ENCODE peak calls at places on chromosome 22, in five cellular contexts. V, T, E, P and L are unnamed samples.

GRCh38 chr22:19962909-19963806 is 21.5 kb upstream of the TXNRD2 start:
- DNase-seq in V (peak; percentile 95), T (peak; percentile 95), E (no peak), P (peak; percentile 97), L (no peak)

GRCh38 chr22:20258584-20259335 is 9.4 kb downstream of the RTN4R start:
- DNase-seq in V (no peak), T (no peak), E (no peak), P (no peak), L (no peak)

GRCh38 chr22:27345681-27346080 is 455.9 kb downstream of the MN1 start:
- DNase-seq in V (no peak), T (no peak), E (no peak), P (no peak), L (no peak)

GRCh38 chr22:33518405-33518804 is 401.9 kb downstream of the LARGE1 start:
- DNase-seq in V (no peak), T (no peak), E (no peak), P (no peak), L (no peak)

GRCh38 chr22:31972180-31972579 is 27.8 kb downstream of the YWHAH start:
- DNase-seq in V (no peak), T (no peak), E (no peak), P (no peak), L (no peak)

GRCh38 chr22:50544746-50545253 is 899 bp upstream of the KLHDC7B start:
- DNase-seq in V (peak; percentile 66), T (no peak), E (no peak), P (peak; percentile 50), L (no peak)

GRCh38 chr22:37566903-37567798 is 6.9 kb downstream of the CDC42EP1 start:
- DNase-seq in V (peak; percentile 96), T (peak; percentile 94), E (peak; percentile 67), P (peak; percentile 94), L (no peak)

GRCh38 chr22:29092243-29092642 is 19.4 kb downstream of the KREMEN1 start:
- DNase-seq in V (peak; percentile 46), T (no peak), E (no peak), P (peak; percentile 25), L (no peak)

GRCh38 chr22:49551897-49552659 is 275.6 kb downstream of the BRD1 start:
- DNase-seq in V (no peak), T (peak; percentile 21), E (no peak), P (peak; percentile 4), L (no peak)

GRCh38 chr22:27851974-27852713 is 50.6 kb upstream of the MN1 start:
- DNase-seq in V (no peak), T (no peak), E (no peak), P (no peak), L (no peak)

GRCh38 chr22:27115816-27116256 is 458.4 kb downstream of the MIAT start:
- DNase-seq in V (peak; percentile 52), T (no peak), E (no peak), P (peak; percentile 61), L (no peak)

GRCh38 chr22:50729391-50730012 is 8.5 kb upstream of the ACR start:
- DNase-seq in V (no peak), T (no peak), E (peak; percentile 9), P (peak; percentile 10), L (no peak)

GRCh38 chr22:47445212-47445611 is 682.8 kb downstream of the TBC1D22A start:
- DNase-seq in V (no peak), T (no peak), E (no peak), P (no peak), L (no peak)

GRCh38 chr22:48070083-48070482 is 1307.6 kb downstream of the TBC1D22A start:
- DNase-seq in V (no peak), T (peak; percentile 22), E (no peak), P (no peak), L (no peak)

GRCh38 chr22:27307545-27308279 is 493.8 kb downstream of the MN1 start:
- DNase-seq in V (no peak), T (no peak), E (no peak), P (no peak), L (no peak)

GRCh38 chr22:49400136-49400865 is 427.4 kb downstream of the BRD1 start:
- DNase-seq in V (peak; percentile 10), T (peak; percentile 19), E (no peak), P (no peak), L (no peak)

GRCh38 chr22:33565580-33565995 is 354.7 kb downstream of the LARGE1 start:
- DNase-seq in V (no peak), T (no peak), E (no peak), P (no peak), L (no peak)

GRCh38 chr22:32760815-32761214 is 40.7 kb upstream of the TIMP3 start:
- DNase-seq in V (no peak), T (no peak), E (no peak), P (no peak), L (no peak)

GRCh38 chr22:46045459-46046298 is 68.7 kb upstream of the WNT7B start:
- DNase-seq in V (peak; percentile 58), T (peak; percentile 51), E (peak; percentile 15), P (peak; percentile 80), L (no peak)

GRCh38 chr22:22520020-22520656 is at the start of gene ZNF280A:
- DNase-seq in V (no peak), T (no peak), E (no peak), P (no peak), L (no peak)

GRCh38 chr22:33431300-33431699 is 373.1 kb upstream of the SYN3 start:
- DNase-seq in V (no peak), T (no peak), E (no peak), P (no peak), L (no peak)

GRCh38 chr22:45997077-45997774 is 20.3 kb upstream of the WNT7B start:
- DNase-seq in V (peak; percentile 63), T (peak; percentile 72), E (peak; percentile 77), P (peak; percentile 73), L (no peak)

GRCh38 chr22:27220349-27220748 is 563.0 kb downstream of the MIAT start:
- DNase-seq in V (no peak), T (no peak), E (no peak), P (no peak), L (no peak)

GRCh38 chr22:22882033-22882717 is 5.4 kb upstream of the IGLL5 start:
- DNase-seq in V (no peak), T (no peak), E (no peak), P (no peak), L (no peak)

GRCh38 chr22:37896181-37896592 is 9.9 kb upstream of the MICALL1 start:
- DNase-seq in V (peak; percentile 42), T (no peak), E (no peak), P (no peak), L (no peak)

GRCh38 chr22:48151641-48152040 is 1389.2 kb downstream of the TBC1D22A start:
- DNase-seq in V (no peak), T (no peak), E (no peak), P (no peak), L (no peak)

GRCh38 chr22:39527481-39527961 is 5.0 kb downstream of the RPS19BP1 start:
- DNase-seq in V (peak; percentile 59), T (peak; percentile 58), E (no peak), P (no peak), L (no peak)
- TF ChIP-seq POLR2A in V (no peak), T (no peak), E (no peak), P (no peak), L (no peak)

GRCh38 chr22:41561788-41562187 is 978 bp downstream of the CSDC2 start:
- DNase-seq in V (no peak), T (peak; percentile 20), E (no peak), P (peak; percentile 83), L (no peak)

GRCh38 chr22:41564563-41564962 is 3.8 kb downstream of the CSDC2 start:
- DNase-seq in V (no peak), T (peak; percentile 10), E (no peak), P (no peak), L (no peak)

GRCh38 chr22:41561335-41561734 is 525 bp downstream of the CSDC2 start:
- DNase-seq in V (no peak), T (peak; percentile 34), E (no peak), P (peak; percentile 43), L (no peak)

GRCh38 chr22:41563051-41563711 is 2.4 kb downstream of the CSDC2 start:
- DNase-seq in V (no peak), T (peak; percentile 22), E (no peak), P (peak; percentile 47), L (no peak)

DNA sequence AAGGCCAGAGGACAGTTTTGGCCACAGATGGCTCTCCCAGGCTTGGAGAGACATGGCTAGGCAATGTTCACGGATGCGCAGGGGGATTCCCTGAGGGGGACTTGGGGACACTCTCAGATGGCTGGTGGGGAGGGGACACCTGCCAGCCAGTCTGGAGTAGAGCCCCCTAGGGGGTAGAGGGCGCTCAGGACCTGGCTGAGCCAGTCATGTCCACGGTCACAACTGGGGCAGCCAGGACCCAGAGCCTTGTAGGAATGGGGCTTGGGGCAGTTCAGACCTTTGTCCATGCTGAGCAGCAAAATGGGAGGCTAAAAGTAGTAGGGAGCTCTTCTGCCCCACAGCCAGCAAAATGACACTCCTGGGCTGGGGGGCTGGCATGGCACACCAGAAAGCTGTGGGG is 1.7 kb downstream of the CSDC2 start:
- DNase-seq in V (no peak), T (peak; percentile 15), E (no peak), P (no peak), L (no peak)
- H3K27ac ChIP-seq in V (peak overlapping the region; percentile 74), T (no peak overlapping the region), E (peak overlapping the region; percentile 64), P (peak overlapping the region; percentile 81), L (peak overlapping the region; percentile 66)

DNA sequence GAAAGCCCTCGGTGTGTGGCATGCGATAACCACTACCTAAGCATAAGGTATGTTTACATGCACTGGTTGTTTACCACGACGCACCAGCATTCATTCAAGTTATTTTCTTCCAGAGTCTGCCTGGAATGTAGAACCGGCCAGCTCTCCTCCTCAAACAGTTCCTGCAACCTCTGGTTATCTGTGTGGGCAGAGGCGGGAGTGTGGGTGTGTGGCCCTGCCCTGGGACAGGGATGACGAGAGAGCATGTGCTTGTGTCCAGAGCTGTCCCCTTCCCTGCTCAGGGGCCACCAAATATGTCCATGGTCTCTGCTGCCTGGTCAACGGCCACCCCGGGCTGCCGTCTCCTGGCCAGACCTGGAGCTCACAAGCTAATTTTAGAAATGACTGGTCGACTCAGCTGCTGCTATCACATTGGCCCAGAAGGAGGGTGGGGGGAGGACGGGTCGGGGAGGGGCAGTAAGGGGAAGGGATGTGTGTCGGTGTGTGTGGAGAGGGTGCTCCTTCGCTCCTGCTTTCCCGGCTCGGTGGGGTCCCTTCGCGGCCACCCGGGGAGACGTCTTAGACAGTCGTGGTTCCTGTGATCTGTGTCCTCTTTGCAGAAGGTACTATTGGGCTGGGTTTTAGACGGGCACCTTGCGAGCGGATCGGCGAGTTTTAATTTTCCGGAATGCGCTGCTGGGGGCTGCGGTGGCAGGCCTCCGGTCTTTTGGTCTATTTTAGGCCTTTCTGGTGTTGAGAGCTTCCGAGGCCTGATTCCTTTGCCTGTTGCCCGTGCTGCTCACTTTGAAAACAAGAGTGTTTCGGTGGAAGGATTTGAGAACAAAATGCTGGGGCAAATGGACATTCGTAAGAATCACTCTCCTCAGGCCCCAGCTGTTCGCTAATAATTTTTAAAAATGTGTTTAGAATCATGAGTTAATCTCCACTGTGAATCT is at the start of gene MYO18B:
- DNase-seq in V (no peak), T (no peak), E (no peak), P (no peak), L (no peak)
- TF ChIP-seq POLR2A in V (no peak), T (no peak), E (no peak), P (no peak), L (no peak)

DNA sequence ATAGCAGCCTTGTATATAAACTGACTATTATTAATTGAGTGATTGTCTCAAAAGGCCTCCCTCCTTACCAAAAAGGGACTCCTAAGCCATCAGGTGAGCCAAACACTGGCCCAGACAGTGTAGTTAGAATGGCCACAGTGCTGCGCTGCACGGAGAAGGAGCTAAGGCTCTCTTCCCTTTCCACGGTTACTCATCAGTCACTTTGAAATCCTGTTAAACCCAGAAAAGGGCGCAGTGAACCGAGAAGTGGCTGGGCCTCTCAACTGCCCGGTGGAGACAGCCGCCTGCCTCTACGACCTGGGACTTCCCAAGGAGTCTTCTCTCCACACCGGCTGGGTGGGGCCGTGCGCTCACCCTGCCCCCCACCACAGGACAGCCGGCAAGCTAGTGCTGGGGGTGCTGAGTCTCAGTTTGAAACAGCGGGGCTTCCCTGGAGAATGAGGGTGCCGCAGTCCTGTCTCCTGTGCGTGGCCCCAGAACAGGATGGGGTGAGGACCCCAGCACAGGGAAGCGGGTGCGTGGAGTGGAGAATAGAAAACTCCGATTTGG is 1.3 kb downstream of the MYH9 start:
- DNase-seq in V (no peak), T (peak; percentile 73), E (no peak), P (no peak), L (no peak)
- H3K27ac ChIP-seq in V (peak overlapping the region; percentile 95), T (peak overlapping the region; percentile 100), E (peak overlapping the region; percentile 95), P (peak overlapping the region; percentile 100), L (peak overlapping the region; percentile 100)